ENCODE peak calls at places on chromosomes 3 and 15, in four cellular contexts. Y, E, H and Z are unnamed samples.

GRCh38 chr15:85419200-85419599 is 38.8 kb downstream of the AKAP13 start:
- DNase-seq in Y (no peak), E (no peak), H (no peak), Z (no peak)

GRCh38 chr3:51940648-51941421 is 869 bp downstream of the RRP9 start:
- DNase-seq in Y (no peak), E (no peak), H (no peak), Z (no peak)

GRCh38 chr15:56917652-56918045 is 795 bp upstream of the TCF12 start:
- DNase-seq in Y (no peak), E (no peak), H (no peak), Z (peak)

GRCh38 chr3:54361884-54362283 is 239.5 kb downstream of the CACNA2D3 start:
- DNase-seq in Y (no peak), E (no peak), H (no peak), Z (no peak)

GRCh38 chr3:124974691-124975090 is 40.1 kb upstream of the MUC13 start:
- DNase-seq in Y (no peak), E (no peak), H (no peak), Z (no peak)

GRCh38 chr3:177351757-177352158 is 154.5 kb upstream of the TBL1XR1 start:
- DNase-seq in Y (peak), E (no peak), H (no peak), Z (peak)

GRCh38 chr3:122200681-122201080 is 17.2 kb downstream of the CASR start:
- DNase-seq in Y (no peak), E (no peak), H (no peak), Z (no peak)

GRCh38 chr15:74843891-74844299 is 939 bp upstream of the ULK3 start:
- DNase-seq in Y (no peak), E (no peak), H (no peak), Z (no peak)

GRCh38 chr3:148389916-148390315 is 307.8 kb upstream of the AGTR1 start:
- DNase-seq in Y (no peak), E (no peak), H (no peak), Z (no peak)

GRCh38 chr3:119148493-119149180 is 2.7 kb downstream of the TEX55 start:
- DNase-seq in Y (no peak), E (no peak), H (no peak), Z (no peak)

GRCh38 chr3:124784686-124785382 is 54.6 kb downstream of the UMPS start:
- DNase-seq in Y (peak), E (no peak), H (no peak), Z (peak)

GRCh38 chr15:79172032-79172481 is 81.5 kb upstream of the RASGRF1 start:
- DNase-seq in Y (no peak), E (no peak), H (no peak), Z (no peak)
- TF ChIP-seq CTCF in Y (peak), E (no peak), H (peak), Z (no peak)

GRCh38 chr3:151169262-151169661 is 33.8 kb downstream of the GPR171 start:
- DNase-seq in Y (no peak), E (no peak), H (no peak), Z (no peak)

GRCh38 chr3:151169700-151170224 is 33.3 kb downstream of the GPR171 start:
- DNase-seq in Y (peak), E (no peak), H (no peak), Z (peak)

GRCh38 chr3:151165221-151165620 is 37.8 kb downstream of the GPR171 start:
- DNase-seq in Y (no peak), E (no peak), H (no peak), Z (no peak)

GRCh38 chr3:151168269-151169094 is 34.5 kb downstream of the GPR171 start:
- DNase-seq in Y (no peak), E (peak), H (peak), Z (peak)

GRCh38 chr3:151166161-151166560 is 36.9 kb downstream of the GPR171 start:
- DNase-seq in Y (no peak), E (no peak), H (no peak), Z (no peak)
- TF ChIP-seq CTCF in Y (no peak), E (no peak), H (no peak), Z (peak)

GRCh38 chr15:65862682-65863081 is 6.6 kb upstream of the RAB11A start:
- DNase-seq in Y (peak), E (peak), H (peak), Z (peak)
- TF ChIP-seq CTCF in Y (peak), E (peak), H (no peak), Z (peak)

GRCh38 chr3:42750834-42751233 is 22.2 kb downstream of the CCDC13 start:
- DNase-seq in Y (no peak), E (no peak), H (no peak), Z (no peak)

GRCh38 chr3:42749025-42749752 is 23.9 kb downstream of the CCDC13 start:
- DNase-seq in Y (no peak), E (no peak), H (no peak), Z (no peak)

GRCh38 chr3:42751609-42752008 is 21.4 kb downstream of the CCDC13 start:
- DNase-seq in Y (no peak), E (no peak), H (no peak), Z (no peak)

GRCh38 chr3:42747581-42747980 is 25.5 kb downstream of the CCDC13 start:
- DNase-seq in Y (no peak), E (no peak), H (no peak), Z (no peak)

GRCh38 chr3:42749753-42750231 is 23.3 kb downstream of the CCDC13 start:
- DNase-seq in Y (no peak), E (no peak), H (peak), Z (peak)
- TF ChIP-seq CTCF in Y (peak), E (peak), H (peak), Z (peak)

GRCh38 chr15:88219623-88220022 is 36.9 kb downstream of the NTRK3 start:
- DNase-seq in Y (no peak), E (no peak), H (no peak), Z (no peak)
- TF ChIP-seq CTCF in Y (no peak), E (no peak), H (no peak), Z (no peak)